ENCODE peak calls at places on chromosome 3, in ten cellular contexts. J is tibial artery, V is mammary epithelial cell, O is hepatocyte, P is fibroblast of lung, I is ovary, Q is H9, C is neuronal stem cell, B is stomach, W is vagina. X is an unnamed sample.

GRCh38 chr3:117898722-117899121 is 1135.9 kb downstream of the IGSF11 start:
- DNase-seq in J (no peak), V (peak; percentile 19), O (peak; percentile 7), P (no peak), I (no peak), Q (no peak), C (no peak), B (no peak), W (no peak), X (no peak)

GRCh38 chr3:177194319-177194718 is 3.0 kb downstream of the TBL1XR1 start:
- DNase-seq in J (no peak), V (no peak), O (no peak), P (no peak), I (no peak), Q (no peak), C (no peak), B (no peak), W (no peak), X (no peak)

GRCh38 chr3:23805881-23806321 is at the start of gene UBE2E1:
- DNase-seq in J (peak; percentile 77), V (peak; percentile 54), O (peak; percentile 79), P (peak; percentile 70), I (peak; percentile 78), Q (peak; percentile 67), C (peak; percentile 42), B (peak; percentile 73), W (no peak), X (peak; percentile 66)

GRCh38 chr3:158491968-158492367 is 79.0 kb upstream of the MLF1 start:
- DNase-seq in J (no peak), V (no peak), O (no peak), P (no peak), I (no peak), Q (no peak), C (no peak), B (no peak), W (no peak), X (no peak)

GRCh38 chr3:171227333-171227732 is 200.8 kb upstream of the SLC2A2 start:
- DNase-seq in J (no peak), V (no peak), O (no peak), P (no peak), I (no peak), Q (no peak), C (no peak), B (no peak), W (no peak), X (no peak)

GRCh38 chr3:175179055-175179454 is 319.9 kb downstream of the NAALADL2 start:
- DNase-seq in J (no peak), V (no peak), O (no peak), P (peak; percentile 55), I (no peak), Q (no peak), C (no peak), B (no peak), W (no peak), X (no peak)

GRCh38 chr3:158808697-158809096 is 6.8 kb downstream of the MFSD1 start:
- DNase-seq in J (no peak), V (peak; percentile 89), O (no peak), P (peak; percentile 93), I (no peak), Q (no peak), C (no peak), B (no peak), W (no peak), X (no peak)

GRCh38 chr3:192817053-192817452 is 89.7 kb upstream of the FGF12 start:
- DNase-seq in J (no peak), V (peak; percentile 67), O (no peak), P (peak; percentile 81), I (no peak), Q (no peak), C (no peak), B (no peak), W (no peak), X (no peak)

GRCh38 chr3:14150078-14150477 is 25.2 kb downstream of the TMEM43 start:
- DNase-seq in J (no peak), V (no peak), O (no peak), P (no peak), I (no peak), Q (peak; percentile 20), C (no peak), B (no peak), W (no peak), X (no peak)

GRCh38 chr3:128226794-128227399 is 73.6 kb downstream of the EEFSEC start:
- DNase-seq in J (no peak), V (peak; percentile 9), O (peak; percentile 28), P (peak; percentile 25), I (no peak), Q (peak; percentile 82), C (peak; percentile 23), B (no peak), W (no peak), X (no peak)

DNA sequence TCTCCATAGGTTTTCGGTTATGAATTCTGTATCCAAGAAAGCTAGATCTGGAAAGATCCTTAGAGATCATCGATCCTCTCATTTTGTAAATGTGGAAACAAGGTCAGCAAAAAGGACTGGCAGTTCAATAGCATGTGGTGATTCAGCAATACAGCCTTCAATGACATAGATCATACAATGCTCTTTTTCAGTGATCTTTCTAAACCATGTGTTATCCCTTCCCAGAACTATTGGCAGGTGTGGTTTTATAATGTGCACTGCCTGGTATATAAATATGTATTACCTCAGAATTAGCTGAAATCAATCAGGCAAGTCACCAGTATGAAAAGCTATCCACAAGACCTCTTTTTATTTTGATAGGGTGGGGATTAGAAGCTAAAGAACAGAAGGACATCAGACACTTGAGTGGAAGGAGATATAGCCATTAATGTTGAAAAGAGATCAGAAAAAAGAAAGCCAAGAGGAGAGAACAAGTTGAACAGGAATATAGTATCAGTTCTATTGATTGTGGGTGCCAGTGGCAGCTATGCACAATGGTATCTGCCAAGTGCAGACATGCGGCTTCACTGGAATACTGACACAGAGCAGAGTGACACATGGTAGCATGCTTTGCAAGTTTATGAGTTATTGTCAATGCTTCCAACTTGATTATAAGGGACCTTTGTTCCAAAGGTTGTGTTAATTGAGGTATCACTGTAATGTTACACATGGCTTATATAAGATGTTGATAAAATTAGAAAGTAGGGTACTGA is 42.2 kb upstream of the TP63 start:
- DNase-seq in J (no peak), V (peak; percentile 48), O (no peak), P (no peak), I (no peak), Q (no peak), C (no peak), B (no peak), W (no peak), X (no peak)
- H3K27ac ChIP-seq in J (no peak overlapping the region), V (peak overlapping the region; percentile 92), O (no peak overlapping the region), P (no peak overlapping the region), I (no peak overlapping the region), Q (no peak overlapping the region), C (no peak overlapping the region), B (no peak overlapping the region), W (no peak overlapping the region), X (no peak overlapping the region)

DNA sequence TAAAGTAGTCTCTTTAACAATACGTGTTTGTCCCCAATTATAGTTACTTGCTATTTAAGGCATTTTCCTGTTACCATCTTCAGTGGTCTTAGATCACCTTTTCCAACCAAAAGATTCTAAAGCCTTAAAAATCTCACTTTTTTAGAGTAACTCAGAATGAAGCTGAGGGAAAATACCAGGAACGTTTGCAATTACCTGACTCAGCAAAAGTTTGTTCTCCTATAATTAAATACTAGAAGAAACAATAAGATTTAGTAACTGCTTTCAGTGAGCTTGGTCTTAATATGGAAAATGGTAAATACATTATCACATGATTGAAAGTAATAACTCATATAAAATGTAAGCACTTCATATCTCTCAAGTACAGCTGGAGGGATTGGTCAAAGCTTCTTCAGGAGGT is 21.7 kb downstream of the TSC22D2 start:
- DNase-seq in J (no peak), V (no peak), O (no peak), P (no peak), I (no peak), Q (no peak), C (no peak), B (no peak), W (no peak), X (no peak)
- H3K27me3 ChIP-seq in J (no peaks in the 10 kb centered on the region), V (no peaks in the 10 kb centered on the region), O (no peaks in the 10 kb centered on the region), P (no peaks in the 10 kb centered on the region), I (no peaks in the 10 kb centered on the region), Q (no peaks in the 10 kb centered on the region), C (no peaks in the 10 kb centered on the region), B (no peaks in the 10 kb centered on the region), W (no peaks in the 10 kb centered on the region), X (no peaks in the 10 kb centered on the region)

GRCh38 chr3:196778755-196779154 is 39.1 kb downstream of the PAK2 start:
- DNase-seq in J (no peak), V (peak; percentile 84), O (no peak), P (peak; percentile 95), I (no peak), Q (no peak), C (no peak), B (no peak), W (no peak), X (no peak)

DNA sequence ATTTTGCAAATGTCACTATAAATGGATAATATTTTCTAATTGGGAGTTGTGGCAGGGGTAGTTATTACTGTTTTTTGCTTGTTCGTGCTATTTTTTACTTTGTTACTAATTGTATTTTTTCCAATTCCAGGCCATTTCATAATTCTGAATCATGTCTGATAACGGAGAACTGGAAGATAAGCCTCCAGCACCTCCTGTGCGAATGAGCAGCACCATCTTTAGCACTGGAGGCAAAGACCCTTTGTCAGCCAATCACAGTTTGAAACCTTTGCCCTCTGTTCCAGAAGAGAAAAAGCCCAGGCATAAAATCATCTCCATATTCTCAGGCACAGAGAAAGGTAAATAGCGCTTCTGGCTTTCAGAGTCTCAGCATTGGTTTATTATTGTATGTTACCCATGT is 42.8 kb downstream of the PAK2 start:
- DNase-seq in J (no peak), V (no peak), O (no peak), P (no peak), I (no peak), Q (no peak), C (no peak), B (no peak), W (no peak), X (no peak)
- H3K9me3 ChIP-seq in J (no peaks in the 10 kb centered on the region), V (peaks cover 3% of the 10 kb centered on the region), O (no peaks in the 10 kb centered on the region), P (no peaks in the 10 kb centered on the region), I (no peaks in the 10 kb centered on the region), Q (no peaks in the 10 kb centered on the region), C (peaks cover 27% of the 10 kb centered on the region), B (peaks cover 7% of the 10 kb centered on the region), W (no peaks in the 10 kb centered on the region), X (no peaks in the 10 kb centered on the region)

GRCh38 chr3:100045696-100046095 is 68.6 kb downstream of the FILIP1L start:
- DNase-seq in J (peak; percentile 63), V (peak; percentile 67), O (peak; percentile 53), P (peak; percentile 99), I (peak; percentile 48), Q (no peak), C (no peak), B (no peak), W (no peak), X (no peak)

GRCh38 chr3:100044369-100044768 is 69.9 kb downstream of the FILIP1L start:
- DNase-seq in J (no peak), V (no peak), O (no peak), P (no peak), I (no peak), Q (no peak), C (no peak), B (no peak), W (no peak), X (no peak)

GRCh38 chr3:100047455-100048141 is 66.7 kb downstream of the FILIP1L start:
- DNase-seq in J (no peak), V (peak; percentile 97), O (peak; percentile 54), P (peak; percentile 99), I (no peak), Q (no peak), C (no peak), B (no peak), W (no peak), X (no peak)

GRCh38 chr3:100048248-100048647 is 66.1 kb downstream of the FILIP1L start:
- DNase-seq in J (no peak), V (peak; percentile 65), O (no peak), P (no peak), I (no peak), Q (no peak), C (no peak), B (no peak), W (no peak), X (no peak)

GRCh38 chr3:100046986-100047385 is 67.3 kb downstream of the FILIP1L start:
- DNase-seq in J (no peak), V (no peak), O (no peak), P (no peak), I (no peak), Q (no peak), C (no peak), B (no peak), W (no peak), X (no peak)
- H3K27ac ChIP-seq in J (peak overlapping the region; percentile 58), V (peak overlapping the region; percentile 80), O (peak overlapping the region; percentile 77), P (peak overlapping the region; percentile 68), I (no peak overlapping the region), Q (no peak overlapping the region), C (no peak overlapping the region), B (peak overlapping the region; percentile 83), W (peak overlapping the region; percentile 68), X (no peak overlapping the region)